ENCODE peak calls at places on chromosomes 7 and 10, in eight cellular contexts. M is activated naive CD8-positive, alpha-beta T cell treated with anti-CD3 and anti-CD28 coated beads, Interleukin-2, amount 50 U/mL, for 24 hours; G is islet precursor cell; S is GM23248; W is LHCN-M2; Z is astrocyte; X is HT-29; A is fibroblast of the conjunctiva. B is an unnamed sample.
A peak's percentile ranks its signal among the peaks of the same experiment; 100 is the strongest.

GRCh38 chr7:30652951-30653641 is 29.2 kb downstream of the CRHR2 start:
- DNase-seq in X (no peak), M (no peak), G (no peak), Z (no peak), S (no peak), W (no peak), A (no peak), B (no peak)

GRCh38 chr7:31687024-31687423 is at the start of gene PPP1R17:
- DNase-seq in A (no peak), W (no peak), M (no peak), X (no peak), G (no peak), S (no peak), Z (no peak), B (peak; percentile 47)

GRCh38 chr7:137840183-137840779 is 6.5 kb downstream of the DGKI start:
- DNase-seq in X (no peak), G (no peak), W (no peak), M (no peak), S (no peak), A (no peak), Z (no peak), B (no peak)

GRCh38 chr10:68586622-68587325 is 26.6 kb downstream of the TET1 start:
- DNase-seq in W (peak; percentile 77), X (no peak), S (no peak), M (no peak), G (no peak), A (no peak), Z (no peak), B (no peak)

GRCh38 chr10:69638642-69639041 is 8.6 kb downstream of the FAM241B start:
- DNase-seq in S (no peak), Z (no peak), W (no peak), M (no peak), G (peak; percentile 26), A (no peak), X (no peak), B (no peak)

GRCh38 chr7:44853391-44853790 is 5.5 kb upstream of the H2AZ2 start:
- DNase-seq in Z (no peak), G (no peak), A (no peak), M (peak; percentile 20), S (peak; percentile 31), W (no peak), X (no peak), B (no peak)

GRCh38 chr10:30637881-30638467 is 8.4 kb upstream of the LYZL2 start:
- DNase-seq in X (peak; percentile 16), Z (peak; percentile 90), G (peak; percentile 89), A (peak; percentile 80), S (peak; percentile 96), M (no peak), W (peak; percentile 90), B (no peak)

GRCh38 chr7:563629-564170 is 44.1 kb upstream of the PDGFA start:
- DNase-seq in W (no peak), M (no peak), S (no peak), A (no peak), X (no peak), Z (no peak), G (no peak), B (no peak)

GRCh38 chr10:46515402-46516192 is 40.9 kb downstream of the GPRIN2 start:
- DNase-seq in X (no peak), S (no peak), A (no peak), G (peak; percentile 49), M (no peak), W (no peak), Z (no peak), B (no peak)

GRCh38 chr7:104156842-104157277 is 51.0 kb downstream of the ORC5 start:
- DNase-seq in X (peak; percentile 43), G (no peak), Z (peak; percentile 24), M (no peak), A (peak; percentile 10), S (peak; percentile 56), W (peak; percentile 24), B (no peak)

GRCh38 chr10:44042075-44042770 is 342.7 kb downstream of the CXCL12 start:
- DNase-seq in A (no peak), M (no peak), G (peak; percentile 81), X (no peak), W (no peak), Z (no peak), S (no peak), B (no peak)

GRCh38 chr10:3398825-3399646 is 226.5 kb upstream of the PITRM1 start:
- DNase-seq in Z (no peak), M (no peak), X (peak; percentile 88), A (no peak), S (peak; percentile 56), G (peak; percentile 90), W (no peak), B (peak; percentile 85)

GRCh38 chr10:44967596-44967995 is 8.0 kb downstream of the RASSF4 start:
- DNase-seq in S (no peak), G (peak; percentile 34), W (no peak), X (no peak), Z (no peak), M (no peak), A (no peak), B (no peak)

GRCh38 chr7:47905071-47905920 is 43.0 kb downstream of the PKD1L1 start:
- DNase-seq in Z (peak; percentile 67), X (no peak), S (peak; percentile 3), A (no peak), W (peak; percentile 14), M (no peak), G (peak; percentile 65), B (no peak)

GRCh38 chr7:107931740-107932515 is 40.9 kb downstream of the DLD start:
- DNase-seq in A (no peak), G (no peak), M (no peak), S (no peak), W (no peak), X (no peak), Z (no peak), B (peak; percentile 75)

GRCh38 chr10:114471906-114472873 is 67.9 kb upstream of the AFAP1L2 start:
- DNase-seq in W (no peak), S (no peak), Z (no peak), G (no peak), M (no peak), A (no peak), X (peak; percentile 51), B (no peak)

GRCh38 chr7:101951757-101952156 is 134.3 kb downstream of the CUX1 start:
- DNase-seq in M (no peak), S (no peak), W (no peak), A (no peak), Z (no peak), X (no peak), G (no peak), B (no peak)

GRCh38 chr7:106962751-106963150 is 81.8 kb upstream of the PRKAR2B start:
- DNase-seq in G (no peak), M (no peak), A (no peak), S (no peak), X (no peak), Z (no peak), W (no peak), B (no peak)

GRCh38 chr7:67364441-67365017 is 367.9 kb downstream of the TYW1 start:
- DNase-seq in W (no peak), M (no peak), Z (no peak), G (no peak), S (no peak), X (no peak), A (no peak), B (peak; percentile 27)

GRCh38 chr10:128539784-128540759 is 413.8 kb upstream of the MKI67 start:
- DNase-seq in W (no peak), X (no peak), S (no peak), M (no peak), G (peak; percentile 72), Z (no peak), A (no peak), B (peak; percentile 69)

GRCh38 chr7:133230591-133231194 is 22.2 kb upstream of the EXOC4 start:
- DNase-seq in S (peak; percentile 51), A (peak; percentile 53), X (peak; percentile 70), W (peak; percentile 63), G (peak; percentile 57), Z (peak; percentile 2), M (peak; percentile 55), B (peak; percentile 59)

GRCh38 chr7:98286093-98286525 is 4.6 kb downstream of the BRI3 start:
- DNase-seq in S (peak; percentile 90), W (peak; percentile 82), G (peak; percentile 96), M (no peak), Z (peak; percentile 39), A (peak; percentile 29), X (peak; percentile 41), B (no peak)

GRCh38 chr10:124875596-124875995 is 66.3 kb upstream of the ZRANB1 start:
- DNase-seq in M (no peak), G (no peak), A (peak; percentile 10), W (peak; percentile 52), S (peak; percentile 74), X (peak; percentile 75), Z (peak; percentile 25), B (no peak)

GRCh38 chr7:121873795-121874194 is 834 bp downstream of the PTPRZ1 start:
- DNase-seq in A (no peak), X (no peak), S (peak; percentile 18), Z (no peak), G (no peak), W (no peak), M (no peak), B (no peak)

GRCh38 chr7:50331564-50332208 is 27.2 kb downstream of the IKZF1 start:
- DNase-seq in M (no peak), Z (no peak), S (no peak), G (no peak), X (no peak), W (no peak), A (no peak), B (no peak)

GRCh38 chr7:11767148-11767547 is 64.8 kb downstream of the THSD7A start:
- DNase-seq in Z (peak; percentile 17), X (no peak), M (no peak), G (no peak), A (no peak), S (no peak), W (no peak), B (no peak)

GRCh38 chr10:48470115-48470892 is 134.6 kb downstream of the ARHGAP22 start:
- DNase-seq in Z (no peak), S (no peak), G (peak; percentile 89), M (no peak), X (no peak), W (no peak), A (no peak), B (peak; percentile 72)

GRCh38 chr10:96512997-96513685 is 585 bp downstream of the TLL2 start:
- DNase-seq in S (peak; percentile 63), X (no peak), A (no peak), W (peak; percentile 18), Z (no peak), M (peak; percentile 57), G (no peak), B (no peak)

GRCh38 chr7:39651262-39651661 is 27.9 kb downstream of the RALA start:
- DNase-seq in X (no peak), G (no peak), A (no peak), W (peak; percentile 12), M (no peak), S (peak; percentile 67), Z (peak; percentile 77), B (no peak)

GRCh38 chr10:76257816-76258215 is 826.4 kb downstream of the LRMDA start:
- DNase-seq in W (no peak), M (no peak), S (no peak), X (no peak), A (no peak), Z (peak; percentile 48), G (no peak), B (no peak)

GRCh38 chr7:36765605-36766004 is 41.3 kb upstream of the AOAH start:
- DNase-seq in G (no peak), M (peak; percentile 19), Z (no peak), X (peak; percentile 37), W (no peak), S (no peak), A (no peak), B (peak; percentile 27)

GRCh38 chr10:29862926-29863614 is 196.3 kb downstream of the JCAD start:
- DNase-seq in M (no peak), G (no peak), X (peak; percentile 76), Z (peak; percentile 98), A (peak; percentile 59), S (peak; percentile 79), W (peak; percentile 88), B (no peak)

GRCh38 chr7:106772655-106773108 is 92.4 kb upstream of the PIK3CG start:
- DNase-seq in X (peak; percentile 24), A (peak; percentile 47), M (no peak), G (no peak), W (peak; percentile 62), Z (peak; percentile 93), S (peak; percentile 86), B (no peak)

GRCh38 chr7:140229591-140230516 is 53.1 kb upstream of the KDM7A start:
- DNase-seq in W (no peak), G (no peak), M (peak; percentile 63), Z (no peak), S (no peak), A (no peak), X (peak; percentile 22), B (peak; percentile 14)

B was measured in BE2C.